ENCODE peak calls at places on chromosome 15, in four cellular contexts. One of them, this sample, is unnamed.

GRCh38 chr15:66713843-66714508 is 11.9 kb downstream of the SMAD6 start:
- DNase-seq in mesenteric fat pad: no peak
- DNase-seq in putamen: no peak
- DNase-seq in CD8-positive, alpha-beta T cell: no peak
- DNase-seq in this sample: no peak

GRCh38 chr15:101091080-101092017 is 160.5 kb downstream of the CHSY1 start:
- DNase-seq in mesenteric fat pad: no peak
- DNase-seq in CD8-positive, alpha-beta T cell: no peak
- DNase-seq in putamen: peak; percentile 28
- DNase-seq in this sample: no peak

GRCh38 chr15:37483779-37484178 is 383.4 kb upstream of the MEIS2 start:
- DNase-seq in mesenteric fat pad: no peak
- DNase-seq in CD8-positive, alpha-beta T cell: no peak
- DNase-seq in putamen: no peak
- DNase-seq in this sample: no peak

GRCh38 chr15:81225161-81225671 is 28.5 kb downstream of the IL16 start:
- DNase-seq in mesenteric fat pad: no peak
- DNase-seq in putamen: peak; percentile 25
- DNase-seq in CD8-positive, alpha-beta T cell: no peak
- DNase-seq in this sample: no peak

GRCh38 chr15:77986891-77987764 is 90.4 kb downstream of the TBC1D2B start:
- DNase-seq in CD8-positive, alpha-beta T cell: no peak
- DNase-seq in mesenteric fat pad: peak; percentile 87
- DNase-seq in putamen: no peak
- DNase-seq in this sample: no peak

GRCh38 chr15:68450192-68450591 is 18.2 kb upstream of the ITGA11 start:
- DNase-seq in CD8-positive, alpha-beta T cell: no peak
- DNase-seq in putamen: no peak
- DNase-seq in mesenteric fat pad: no peak
- DNase-seq in this sample: no peak

GRCh38 chr15:79496838-79497237 is 64.7 kb downstream of the MINAR1 start:
- DNase-seq in CD8-positive, alpha-beta T cell: no peak
- DNase-seq in mesenteric fat pad: no peak
- DNase-seq in putamen: no peak
- DNase-seq in this sample: no peak

GRCh38 chr15:47401427-47401826 is 315.9 kb upstream of the SEMA6D start:
- DNase-seq in putamen: no peak
- DNase-seq in mesenteric fat pad: no peak
- DNase-seq in CD8-positive, alpha-beta T cell: no peak
- DNase-seq in this sample: no peak

GRCh38 chr15:45521596-45522167 is 873 bp downstream of the SLC30A4 start:
- DNase-seq in CD8-positive, alpha-beta T cell: no peak
- DNase-seq in mesenteric fat pad: no peak
- DNase-seq in putamen: no peak
- DNase-seq in this sample: no peak

GRCh38 chr15:39269352-39269751 is 311.5 kb upstream of the THBS1 start:
- DNase-seq in putamen: no peak
- DNase-seq in CD8-positive, alpha-beta T cell: no peak
- DNase-seq in mesenteric fat pad: no peak
- DNase-seq in this sample: no peak

GRCh38 chr15:80242132-80242769 is 9.8 kb downstream of the CTXND1 start:
- DNase-seq in putamen: no peak
- DNase-seq in CD8-positive, alpha-beta T cell: no peak
- DNase-seq in mesenteric fat pad: no peak
- DNase-seq in this sample: no peak

GRCh38 chr15:95620934-95621579 is 709.4 kb upstream of the NR2F2 start:
- DNase-seq in mesenteric fat pad: no peak
- DNase-seq in putamen: no peak
- DNase-seq in CD8-positive, alpha-beta T cell: no peak
- DNase-seq in this sample: no peak

GRCh38 chr15:43492266-43492665 is 690 bp downstream of the TP53BP1 start:
- DNase-seq in CD8-positive, alpha-beta T cell: no peak
- DNase-seq in putamen: no peak
- DNase-seq in mesenteric fat pad: no peak
- DNase-seq in this sample: no peak

GRCh38 chr15:42456971-42457370 is 34.0 kb downstream of the ZNF106 start:
- DNase-seq in putamen: no peak
- DNase-seq in mesenteric fat pad: no peak
- DNase-seq in CD8-positive, alpha-beta T cell: no peak
- DNase-seq in this sample: no peak

GRCh38 chr15:64991536-64992135 is 1.9 kb upstream of the SPG21 start:
- DNase-seq in mesenteric fat pad: no peak
- DNase-seq in putamen: no peak
- DNase-seq in CD8-positive, alpha-beta T cell: no peak
- DNase-seq in this sample: no peak

GRCh38 chr15:29533667-29534066 is 264.0 kb upstream of the NSMCE3 start:
- DNase-seq in CD8-positive, alpha-beta T cell: no peak
- DNase-seq in putamen: no peak
- DNase-seq in mesenteric fat pad: no peak
- DNase-seq in this sample: no peak

GRCh38 chr15:78837543-78837942 is 26.3 kb upstream of the ADAMTS7 start:
- DNase-seq in mesenteric fat pad: no peak
- DNase-seq in putamen: no peak
- DNase-seq in CD8-positive, alpha-beta T cell: no peak
- DNase-seq in this sample: no peak

GRCh38 chr15:85618956-85619491 is 175.7 kb downstream of the KLHL25 start:
- DNase-seq in mesenteric fat pad: no peak
- DNase-seq in putamen: peak; percentile 86
- DNase-seq in CD8-positive, alpha-beta T cell: peak; percentile 30
- DNase-seq in this sample: no peak

GRCh38 chr15:99409097-99409473 is 156.7 kb upstream of the MEF2A start:
- DNase-seq in putamen: peak; percentile 65
- DNase-seq in CD8-positive, alpha-beta T cell: no peak
- DNase-seq in mesenteric fat pad: peak; percentile 80
- DNase-seq in this sample: no peak

GRCh38 chr15:44261007-44261706 is 27.4 kb upstream of the GOLM2 start:
- DNase-seq in putamen: no peak
- DNase-seq in mesenteric fat pad: no peak
- DNase-seq in CD8-positive, alpha-beta T cell: no peak
- DNase-seq in this sample: no peak